ENCODE peak calls at places on chromosomes 16 and 17, in six cellular contexts. M is ovary, K is A549, W is GM12878, Y is transverse colon, S is SK-N-SH. G is an unnamed sample. For H3K4me1, the result is how much of the 10 kb centered on the place peaks cover.

GRCh38 chr17:12365805-12366204 is 299.9 kb upstream of the MYOCD start:
- DNase-seq in Y (peak), K (no peak), W (no peak), S (no peak), M (no peak), G (no peak)

GRCh38 chr17:49995055-49995738 is at the start of gene DLX3:
- DNase-seq in S (peak), W (no peak), K (peak), M (peak), Y (peak), G (peak)

GRCh38 chr17:20092973-20093626 is 83.9 kb downstream of the SPECC1 start:
- DNase-seq in Y (no peak), K (no peak), W (no peak), S (no peak), M (no peak), G (no peak)

GRCh38 chr16:88315543-88316105 is 67.1 kb upstream of the ZNF469 start:
- DNase-seq in W (no peak), Y (peak), S (no peak), M (no peak), K (peak), G (peak)

GRCh38 chr16:17327671-17328335 is 143.0 kb downstream of the XYLT1 start:
- DNase-seq in S (no peak), M (no peak), K (no peak), W (no peak), Y (no peak), G (no peak)

GRCh38 chr16:11620243-11621003 is 33.7 kb upstream of the LITAF start:
- DNase-seq in Y (no peak), M (no peak), S (no peak), W (no peak), K (no peak), G (no peak)

GRCh38 chr17:65920996-65921395 is 270.9 kb downstream of the CEP112 start:
- DNase-seq in K (no peak), W (no peak), Y (no peak), S (no peak), M (no peak), G (no peak)

GRCh38 chr17:68792873-68793272 is 162.3 kb downstream of the ABCA8 start:
- DNase-seq in K (no peak), M (no peak), S (no peak), W (no peak), Y (no peak), G (no peak)

GRCh38 chr17:43556292-43556691 is 10.2 kb upstream of the ETV4 start:
- DNase-seq in W (no peak), K (peak), S (no peak), Y (peak), M (no peak), G (peak)

GRCh38 chr17:82832411-82832810 is 7.4 kb downstream of the ZNF750 start:
- DNase-seq in K (no peak), M (peak), S (no peak), W (no peak), Y (no peak), G (no peak)

GRCh38 chr17:36827056-36827455 is 110.2 kb upstream of the LHX1 start:
- DNase-seq in K (no peak), M (no peak), S (no peak), W (no peak), Y (no peak), G (no peak)

GRCh38 chr16:50845296-50845695 is 103.4 kb downstream of the CYLD start:
- DNase-seq in M (no peak), Y (no peak), K (no peak), W (no peak), S (no peak), G (no peak)

GRCh38 chr16:999677-1000076 is 18.1 kb downstream of the SOX8 start:
- DNase-seq in K (no peak), S (no peak), M (no peak), Y (no peak), W (no peak), G (no peak)

GRCh38 chr17:11628374-11628773 is 30.1 kb downstream of the DNAH9 start:
- DNase-seq in M (no peak), S (no peak), K (no peak), Y (no peak), W (no peak), G (no peak)

GRCh38 chr16:89815639-89816348 is 653 bp downstream of the FANCA start:
- DNase-seq in K (no peak), M (no peak), S (peak), Y (no peak), W (no peak), G (no peak)

GRCh38 chr17:17839792-17840707 is 3.3 kb upstream of the SREBF1 start:
- DNase-seq in M (peak), K (peak), W (no peak), Y (peak), S (peak), G (peak)

GRCh38 chr17:69783865-69784264 is 291.2 kb upstream of the KCNJ16 start:
- DNase-seq in K (no peak), W (no peak), M (no peak), Y (no peak), S (no peak), G (no peak)

GRCh38 chr16:71807905-71808592 is 585 bp downstream of the AP1G1 start:
- DNase-seq in M (no peak), Y (peak), W (no peak), K (peak), S (no peak), G (no peak)

GRCh38 chr17:45006927-45007461 is 38.9 kb upstream of the C1QL1 start:
- DNase-seq in S (peak), K (no peak), W (no peak), M (no peak), Y (no peak), G (no peak)

GRCh38 chr17:48162946-48163506 is 55.5 kb downstream of the SNX11 start:
- DNase-seq in S (no peak), M (no peak), K (peak), W (no peak), Y (peak), G (peak)

GRCh38 chr17:59093702-59094231 is 12.9 kb downstream of the TRIM37 start:
- DNase-seq in S (no peak), Y (peak), K (peak), M (no peak), W (no peak), G (no peak)

GRCh38 chr16:27328937-27329336 is 15.2 kb downstream of the IL4R start:
- DNase-seq in S (no peak), M (no peak), K (no peak), Y (no peak), W (no peak), G (no peak)

GRCh38 chr16:1154887-1155331 is 2.0 kb downstream of the CACNA1H start:
- DNase-seq in K (peak), S (no peak), Y (no peak), W (no peak), M (no peak), G (no peak)

GRCh38 chr17:30379303-30380105 is 777 bp downstream of the CPD start:
- DNase-seq in S (peak), W (no peak), Y (peak), K (peak), M (peak), G (peak)

GRCh38 chr17:17400070-17400469 is 76.7 kb upstream of the MED9 start:
- DNase-seq in Y (no peak), K (no peak), M (no peak), W (no peak), S (no peak), G (no peak)

GRCh38 chr17:31511176-31511540 is 119.7 kb downstream of the RAB11FIP4 start:
- DNase-seq in K (no peak), W (no peak), S (no peak), M (no peak), Y (peak), G (peak)

GRCh38 chr17:31015639-31016038 is 44.8 kb downstream of the RNF135 start:
- DNase-seq in S (no peak), W (no peak), K (no peak), M (no peak), Y (no peak), G (no peak)

GRCh38 chr17:3812771-3813170 is 11.8 kb upstream of the ITGAE start:
- DNase-seq in S (no peak), K (no peak), Y (no peak), M (peak), W (no peak), G (no peak)

GRCh38 chr17:77242118-77242800 is 101.5 kb downstream of the SEC14L1 start:
- DNase-seq in M (no peak), W (no peak), Y (no peak), S (no peak), K (no peak), G (no peak)

GRCh38 chr17:4934173-4934979 is 2.3 kb downstream of the GP1BA start:
- DNase-seq in S (peak), W (no peak), M (no peak), K (no peak), Y (peak), G (peak)

GRCh38 chr17:81147701-81148100 is 17.6 kb upstream of the PVALEF start:
- DNase-seq in Y (no peak), S (no peak), M (no peak), W (no peak), K (no peak), G (no peak)

GRCh38 chr17:2138768-2139167 is 83.9 kb downstream of the HIC1 start:
- DNase-seq in W (peak), Y (peak), S (peak), K (no peak), M (no peak), G (no peak)

DNA sequence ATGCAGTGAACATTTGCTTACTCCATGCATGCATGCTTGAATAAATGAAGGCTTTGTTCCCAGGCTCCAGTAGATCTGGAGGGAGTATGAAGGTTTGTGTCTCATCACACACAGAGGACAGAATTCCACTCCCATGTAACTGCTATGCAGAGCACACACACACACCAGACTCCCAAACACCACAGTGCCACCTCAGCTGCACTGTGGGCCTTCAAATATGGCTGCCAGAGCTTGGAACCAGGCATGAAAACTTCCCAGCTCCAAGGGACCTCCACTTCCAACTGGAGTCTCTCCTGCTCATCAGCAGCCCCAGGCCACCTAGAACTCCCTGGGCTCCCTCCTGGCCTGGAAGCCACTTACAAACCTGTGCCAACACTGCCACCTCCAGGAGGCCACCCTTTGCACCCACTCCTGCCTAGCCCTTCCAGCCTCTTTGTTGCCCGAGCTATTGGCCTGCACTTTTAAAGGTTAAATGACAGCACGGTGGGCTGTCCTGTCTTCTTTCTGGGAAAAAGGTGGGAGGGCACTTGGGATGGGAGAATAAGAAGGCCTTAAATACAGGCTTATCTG is 151.2 kb downstream of the ZNF423 start:
- DNase-seq in M (no peak), Y (no peak), K (no peak), S (no peak), W (no peak), G (no peak)
- TF ChIP-seq CTCF in M (no peak), Y (no peak), K (no peak), S (peak), W (no peak), G (no peak)

GRCh38 chr16:84093879-84094270 is 22.9 kb downstream of the MBTPS1 start:
- DNase-seq in S (no peak), Y (no peak), K (no peak), M (no peak), W (no peak), G (no peak)

GRCh38 chr16:84095466-84095865 is 21.3 kb downstream of the MBTPS1 start:
- DNase-seq in M (no peak), Y (no peak), W (no peak), K (no peak), S (no peak), G (no peak)

GRCh38 chr16:84098939-84099338 is 17.8 kb downstream of the MBTPS1 start:
- DNase-seq in Y (no peak), K (no peak), S (no peak), M (no peak), W (no peak), G (no peak)

GRCh38 chr16:84093120-84093878 is 23.4 kb downstream of the MBTPS1 start:
- DNase-seq in W (no peak), M (no peak), S (no peak), Y (peak), K (no peak), G (no peak)

GRCh38 chr16:84096447-84097005 is 20.2 kb downstream of the MBTPS1 start:
- DNase-seq in M (no peak), K (no peak), Y (peak), S (no peak), W (no peak), G (peak)
- TF ChIP-seq EP300 in M (no peak), K (no peak), Y (no peak), S (no peak), W (no peak), G (no peak)

DNA sequence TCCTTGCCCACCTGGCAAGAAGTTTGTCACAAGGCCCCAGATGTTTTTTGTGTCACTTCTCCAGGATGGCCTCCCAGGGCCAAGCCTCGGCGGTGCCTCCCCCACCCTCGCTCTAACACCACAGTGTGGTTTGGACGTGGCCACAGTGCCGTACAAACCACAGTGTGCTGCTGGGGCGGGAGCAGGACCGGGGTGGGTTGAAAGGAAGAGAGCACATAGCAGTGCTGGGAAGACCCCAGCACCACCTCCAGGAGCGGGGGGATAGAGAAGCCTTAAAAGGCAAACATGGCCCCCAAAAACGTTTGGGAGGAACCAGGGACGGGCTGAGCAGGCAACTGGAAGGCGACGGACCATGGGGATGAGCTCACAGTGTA is 5.0 kb upstream of the BCL6B start:
- DNase-seq in Y (no peak), M (no peak), W (no peak), S (no peak), K (no peak), G (no peak)
- H3K4me1 ChIP-seq in Y (under half), M (under half), W (under half), S (under half), K (under half), G (half or more)

DNA sequence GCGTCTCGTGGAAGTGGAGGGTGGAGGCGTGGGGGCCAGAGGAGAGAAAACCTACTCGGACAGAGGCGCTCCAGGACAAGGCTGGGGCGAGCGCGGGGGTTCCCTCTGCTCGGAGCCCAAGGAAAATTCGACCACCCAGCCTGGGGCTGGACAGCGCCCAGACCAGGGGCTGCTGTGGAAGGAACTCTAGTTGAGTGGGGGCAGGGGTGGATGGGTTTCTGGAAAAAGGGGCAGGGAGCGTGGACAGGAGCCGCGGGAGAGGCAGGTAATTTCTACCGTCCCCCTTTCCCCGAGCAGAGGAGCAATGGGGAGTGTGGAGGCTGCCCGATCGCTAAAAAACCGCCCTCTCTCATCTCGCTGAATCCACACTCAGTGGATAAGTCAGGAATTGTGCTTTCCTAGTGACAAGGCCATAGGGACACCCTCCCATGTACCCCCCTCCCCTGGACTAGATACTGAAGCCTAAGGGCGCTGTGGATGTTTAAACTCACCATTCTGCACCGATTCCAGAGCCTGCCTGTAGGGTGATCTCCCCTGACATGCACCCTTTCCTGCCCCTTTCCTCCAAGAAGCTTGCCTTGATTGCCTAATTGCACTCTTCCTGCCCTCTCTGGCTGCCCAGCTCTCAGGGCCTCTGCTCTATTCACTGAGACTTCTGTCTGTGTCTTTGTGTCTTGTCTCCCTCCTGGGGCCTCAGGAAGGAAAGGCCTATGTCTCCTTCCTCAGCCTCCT is 90.7 kb upstream of the TMEM97 start:
- DNase-seq in W (no peak), S (peak), K (peak), M (no peak), Y (no peak), G (no peak)
- TF ChIP-seq CTCF in W (no peak), S (no peak), K (no peak), M (no peak), Y (no peak), G (no peak)

GRCh38 chr17:57861737-57862409 is 12.0 kb upstream of the MRPS23 start:
- DNase-seq in Y (peak), K (peak), S (peak), M (peak), W (no peak), G (peak)
- TF ChIP-seq EP300 in Y (no peak), K (no peak), S (no peak), M (no peak), W (no peak), G (no peak)

DNA sequence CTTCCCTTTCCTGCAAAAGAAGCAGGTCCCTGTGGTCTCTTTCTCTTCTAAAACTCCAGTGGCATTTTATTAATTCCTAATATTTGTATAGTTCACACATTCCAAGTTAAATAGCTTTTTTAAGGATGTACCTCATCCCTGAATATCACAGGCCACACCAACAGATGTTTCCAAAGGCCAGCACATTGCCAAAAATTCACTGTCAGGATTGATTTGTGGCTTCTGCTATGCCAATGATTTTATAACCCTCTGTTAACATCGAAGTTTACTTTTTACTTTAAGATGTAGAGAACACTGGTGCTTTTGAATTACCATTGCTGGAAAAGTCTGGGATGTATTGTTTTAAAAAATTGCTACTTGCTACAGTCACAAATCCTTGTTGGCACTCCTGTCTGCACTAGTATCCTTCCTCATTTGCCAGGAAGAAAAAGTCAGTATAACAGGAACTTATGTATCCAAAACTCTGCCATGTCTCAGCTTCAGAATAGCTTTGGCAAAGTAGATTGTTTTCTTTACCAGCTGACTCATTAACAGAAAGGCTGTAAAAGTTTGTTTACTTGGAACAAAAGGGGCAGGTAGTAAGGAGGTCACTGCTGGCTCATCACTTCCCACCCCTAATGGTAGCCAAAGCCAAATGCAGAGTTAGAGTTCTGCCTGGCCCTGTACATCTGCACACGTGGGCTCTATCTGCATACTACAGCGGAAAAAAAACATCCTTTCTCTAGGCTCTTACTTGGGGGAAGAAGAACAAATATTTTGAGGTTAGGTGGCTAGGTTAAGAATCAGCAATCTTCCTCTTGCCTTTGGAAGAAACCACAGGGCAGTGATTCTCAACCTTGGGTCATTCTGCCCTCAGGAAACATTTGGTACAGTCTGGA is 90.7 kb upstream of the BCAR1 start:
- DNase-seq in Y (peak), W (no peak), M (no peak), K (no peak), S (no peak), G (no peak)
- H3K4me1 ChIP-seq in Y (under half), W (under half), M (under half), K (under half), S (under half), G (under half)

GRCh38 chr16:4682084-4682581 is 11.2 kb upstream of the NUDT16L1 start:
- DNase-seq in S (no peak), K (no peak), M (no peak), Y (no peak), W (no peak), G (no peak)

GRCh38 chr16:4683255-4684029 is 9.9 kb upstream of the NUDT16L1 start:
- DNase-seq in S (no peak), Y (no peak), W (no peak), M (no peak), K (no peak), G (no peak)

GRCh38 chr16:4684030-4684715 is 9.2 kb upstream of the NUDT16L1 start:
- DNase-seq in W (no peak), S (no peak), M (peak), Y (no peak), K (no peak), G (no peak)

GRCh38 chr16:4681471-4682083 is 11.8 kb upstream of the NUDT16L1 start:
- DNase-seq in Y (no peak), K (no peak), M (peak), W (no peak), S (no peak), G (no peak)

DNA sequence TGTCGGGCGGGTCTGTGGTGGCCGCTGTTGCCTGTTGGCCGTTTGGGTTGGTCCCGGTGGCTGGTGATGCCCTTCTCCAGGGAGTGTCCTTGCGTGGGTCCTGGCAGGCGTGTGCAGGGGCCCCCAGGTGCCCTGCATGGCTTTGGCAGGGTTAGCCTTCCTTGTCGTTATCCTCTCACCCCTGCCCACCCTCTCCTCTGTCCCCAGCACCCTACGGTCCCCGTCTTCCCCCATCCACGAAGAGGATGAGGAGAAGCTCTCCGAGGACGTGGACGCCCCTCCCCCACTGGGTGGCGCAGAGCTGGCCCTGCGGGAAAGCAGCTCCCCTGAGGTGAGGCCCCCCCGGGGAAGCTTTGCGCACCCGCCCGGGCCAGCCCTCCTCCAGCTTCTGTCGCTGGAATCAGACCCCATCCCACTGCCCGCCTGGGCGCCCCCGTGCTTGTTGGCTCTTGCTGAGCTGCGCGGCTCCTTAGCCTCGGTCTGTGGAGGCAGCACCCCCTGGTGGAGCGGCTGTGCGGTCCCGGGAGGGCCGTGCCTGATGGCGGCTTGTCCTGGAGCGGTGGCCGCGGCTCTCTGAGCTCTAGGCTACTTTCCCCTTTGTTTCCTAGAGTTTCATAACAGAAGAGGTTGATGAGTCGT is 10.6 kb upstream of the NUDT16L1 start:
- DNase-seq in W (no peak), Y (no peak), K (no peak), M (peak), S (peak), G (peak)
- TF ChIP-seq CTCF in W (peak), Y (peak), K (peak), M (no peak), S (peak), G (no peak)

GRCh38 chr17:63116967-63117366 is 150.9 kb downstream of the TANC2 start:
- DNase-seq in W (no peak), Y (no peak), M (no peak), S (peak), K (no peak), G (no peak)
- TF ChIP-seq EP300 in W (no peak), Y (no peak), M (no peak), S (peak), K (no peak), G (no peak)

G was measured in stomach.